ENCODE peak calls at places on chromosome 16, in nine cellular contexts. Z is NCI-H1417; C is activated naive CD8-positive, alpha-beta T cell treated with anti-CD3 and anti-CD28 coated beads, Interleukin-2, amount 50 U/mL, for 16 hours; I is CD4-positive, alpha-beta memory T cell; H is heart left ventricle; B is left cardiac atrium; P is stimulated activated CD8-positive, alpha-beta memory T cell treated with anti-CD3 and anti-CD28 coated beads, Interleukin-12 subunit alpha, Interleukin-12 subunit beta, amount 100 ng/mL, for 4 hours; N is NCI-H2081 treated with DMSO at 0.1 percent for 48 hours; O is iris pigment epithelial cell. Y is an unnamed sample.

GRCh38 chr16:3732171-3732570 is 14.8 kb upstream of the TRAP1 start:
- DNase-seq in Z (no peak), C (no peak), I (no peak), H (no peak), B (no peak), P (no peak), N (no peak), O (no peak), Y (no peak)

GRCh38 chr16:75580-76501 is 2.2 kb upstream of the MPG start:
- DNase-seq in Z (no peak), C (no peak), I (no peak), H (peak), B (peak), P (no peak), N (no peak), O (peak), Y (no peak)

GRCh38 chr16:7342598-7342997 is 10.0 kb downstream of the RBFOX1 start:
- DNase-seq in Z (no peak), C (no peak), I (no peak), H (no peak), B (no peak), P (no peak), N (no peak), O (no peak), Y (no peak)

GRCh38 chr16:4496305-4496704 is 20.1 kb downstream of the HMOX2 start:
- DNase-seq in Z (no peak), C (no peak), I (no peak), H (no peak), B (no peak), P (no peak), N (no peak), O (peak), Y (no peak)

GRCh38 chr16:74601131-74601871 is 5.6 kb downstream of the GLG1 start:
- DNase-seq in Z (no peak), C (peak), I (peak), H (no peak), B (no peak), P (peak), N (no peak), O (no peak), Y (peak)

GRCh38 chr16:16073884-16074781 is 124.7 kb downstream of the ABCC1 start:
- DNase-seq in Z (no peak), C (no peak), I (no peak), H (no peak), B (no peak), P (no peak), N (no peak), O (peak), Y (no peak)

GRCh38 chr16:84617631-84618427 is at the start of gene COTL1:
- DNase-seq in Z (peak), C (peak), I (peak), H (peak), B (peak), P (peak), N (peak), O (peak), Y (peak)

GRCh38 chr16:85992779-85993178 is 93.8 kb downstream of the IRF8 start:
- DNase-seq in Z (no peak), C (no peak), I (no peak), H (no peak), B (no peak), P (no peak), N (no peak), O (no peak), Y (no peak)

GRCh38 chr16:57469046-57469445 is 6.6 kb downstream of the POLR2C start:
- DNase-seq in Z (no peak), C (no peak), I (no peak), H (no peak), B (no peak), P (no peak), N (no peak), O (no peak), Y (no peak)

GRCh38 chr16:81928975-81929374 is 82.3 kb downstream of the SDR42E1 start:
- DNase-seq in Z (no peak), C (no peak), I (no peak), H (no peak), B (no peak), P (no peak), N (no peak), O (no peak), Y (no peak)

GRCh38 chr16:75096730-75097129 is 19.9 kb downstream of the LDHD start:
- DNase-seq in Z (peak), C (no peak), I (no peak), H (no peak), B (no peak), P (no peak), N (no peak), O (no peak), Y (no peak)

GRCh38 chr16:540645-541340 is 13.3 kb downstream of the CAPN15 start:
- DNase-seq in Z (no peak), C (no peak), I (no peak), H (no peak), B (no peak), P (no peak), N (no peak), O (no peak), Y (no peak)

GRCh38 chr16:87725596-87726235 is 40.1 kb downstream of the KLHDC4 start:
- DNase-seq in Z (no peak), C (no peak), I (no peak), H (no peak), B (no peak), P (no peak), N (no peak), O (peak), Y (no peak)

GRCh38 chr16:66116163-66116792 is 250.2 kb upstream of the CDH5 start:
- DNase-seq in Z (no peak), C (no peak), I (no peak), H (no peak), B (no peak), P (no peak), N (no peak), O (peak), Y (no peak)

GRCh38 chr16:55035037-55035436 is 104.4 kb downstream of the IRX5 start:
- DNase-seq in Z (peak), C (no peak), I (no peak), H (no peak), B (peak), P (no peak), N (no peak), O (no peak), Y (no peak)

GRCh38 chr16:79613009-79613408 is 12.5 kb upstream of the MAF start:
- DNase-seq in Z (no peak), C (no peak), I (no peak), H (no peak), B (no peak), P (no peak), N (no peak), O (no peak), Y (no peak)

GRCh38 chr16:50400312-50400966 is 31.7 kb upstream of the BRD7 start:
- DNase-seq in Z (no peak), C (no peak), I (no peak), H (no peak), B (no peak), P (no peak), N (no peak), O (no peak), Y (no peak)

GRCh38 chr16:85137323-85138072 is 25.2 kb upstream of the CIBAR2 start:
- DNase-seq in Z (no peak), C (no peak), I (no peak), H (peak), B (peak), P (no peak), N (no peak), O (peak), Y (no peak)

GRCh38 chr16:89945654-89946053 is 2.9 kb upstream of the DEF8 start:
- DNase-seq in Z (peak), C (no peak), I (no peak), H (no peak), B (no peak), P (no peak), N (no peak), O (no peak), Y (no peak)

GRCh38 chr16:10335681-10336080 is 50.2 kb upstream of the ATF7IP2 start:
- DNase-seq in Z (no peak), C (no peak), I (no peak), H (no peak), B (no peak), P (no peak), N (no peak), O (no peak), Y (no peak)

GRCh38 chr16:27506771-27507170 is 42.9 kb downstream of the GTF3C1 start:
- DNase-seq in Z (no peak), C (no peak), I (no peak), H (no peak), B (no peak), P (no peak), N (no peak), O (no peak), Y (no peak)

GRCh38 chr16:54545890-54546476 is 259.4 kb upstream of the IRX3 start:
- DNase-seq in Z (peak), C (no peak), I (no peak), H (no peak), B (no peak), P (no peak), N (no peak), O (no peak), Y (no peak)

GRCh38 chr16:67987460-67988160 is 7.3 kb upstream of the DPEP3 start:
- DNase-seq in Z (no peak), C (no peak), I (no peak), H (no peak), B (no peak), P (no peak), N (no peak), O (no peak), Y (no peak)

GRCh38 chr16:49492896-49493620 is 119.5 kb downstream of the C16orf78 start:
- DNase-seq in Z (peak), C (no peak), I (no peak), H (no peak), B (no peak), P (no peak), N (no peak), O (no peak), Y (no peak)

GRCh38 chr16:8996891-8997290 is 33.2 kb upstream of the USP7 start:
- DNase-seq in Z (peak), C (no peak), I (no peak), H (no peak), B (no peak), P (no peak), N (no peak), O (no peak), Y (no peak)

Y was measured in GM12891.